ENCODE peak calls at places on chromosome 20, in four cellular contexts. N is HepG2, F is GM12878, O is SK-N-SH. Y is an unnamed sample.

GRCh38 chr20:45538209-45538798 is 978 bp downstream of the WFDC6 start:
- DNase-seq in O (no peak), F (no peak), N (no peak), Y (peak; percentile 12)

GRCh38 chr20:23356203-23356602 is 5.6 kb downstream of the NXT1 start:
- DNase-seq in N (no peak), F (no peak), O (no peak), Y (no peak)

GRCh38 chr20:13099676-13100075 is 90.9 kb downstream of the SPTLC3 start:
- DNase-seq in N (no peak), F (no peak), O (no peak), Y (no peak)

GRCh38 chr20:20014659-20015058 is 2.5 kb upstream of the NAA20 start:
- DNase-seq in F (no peak), N (no peak), O (no peak), Y (no peak)

GRCh38 chr20:62951143-62951895 is 1.2 kb upstream of the SLC17A9 start:
- DNase-seq in F (no peak), O (no peak), N (no peak), Y (no peak)

GRCh38 chr20:60512436-60512835 is 554.2 kb downstream of the CDH26 start:
- DNase-seq in N (peak; percentile 25), F (no peak), O (no peak), Y (no peak)

GRCh38 chr20:57361517-57361916 is 10.5 kb downstream of the RAE1 start:
- DNase-seq in N (no peak), O (no peak), F (no peak), Y (no peak)

GRCh38 chr20:5654557-5654956 is 95.6 kb upstream of the SHLD1 start:
- DNase-seq in O (no peak), F (no peak), N (peak; percentile 93), Y (no peak)

GRCh38 chr20:52998268-52998667 is 26.1 kb downstream of the TSHZ2 start:
- DNase-seq in N (no peak), F (no peak), O (no peak), Y (no peak)

GRCh38 chr20:31684153-31685003 is 38.3 kb downstream of the BCL2L1 start:
- DNase-seq in O (no peak), N (no peak), F (no peak), Y (no peak)

GRCh38 chr20:64154590-64155257 is 9.5 kb upstream of the MYT1 start:
- DNase-seq in F (no peak), N (no peak), O (no peak), Y (no peak)

GRCh38 chr20:25364180-25364788 is 26.4 kb downstream of the ABHD12 start:
- DNase-seq in O (no peak), N (no peak), F (no peak), Y (no peak)

GRCh38 chr20:2801459-2801728 is 967 bp upstream of the CPXM1 start:
- DNase-seq in N (no peak), O (no peak), F (no peak), Y (no peak)

GRCh38 chr20:21395666-21396044 is 1.7 kb downstream of the NKX2-4 start:
- DNase-seq in O (no peak), N (no peak), F (no peak), Y (no peak)

DNA sequence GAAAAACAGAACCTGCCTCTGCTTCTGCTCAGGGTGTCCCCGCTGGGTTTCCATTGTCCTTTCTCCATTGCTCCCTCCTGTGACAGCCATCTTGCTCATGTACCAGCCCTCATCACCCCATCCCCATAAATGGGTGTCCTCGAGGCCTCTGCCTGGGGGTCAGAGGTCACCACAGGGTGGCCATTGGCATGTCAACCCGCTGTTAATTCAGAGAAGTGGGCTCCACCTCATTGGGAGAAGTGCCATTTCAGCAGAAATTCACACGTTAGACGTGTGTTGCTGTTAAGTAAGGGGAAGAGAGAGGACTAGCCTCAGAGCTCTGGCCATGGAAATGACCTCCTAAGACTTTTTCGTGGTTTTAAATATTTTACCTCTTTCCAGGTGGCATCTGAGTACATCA is 71.9 kb downstream of the PTPN1 start:
- DNase-seq in F (no peak), O (no peak), N (no peak), Y (no peak)
- TF ChIP-seq FOXM1 in F (no peak), O (no peak), N (no peak), Y (no peak)

GRCh38 chr20:50980071-50980681 is 21.6 kb downstream of the MOCS3 start:
- DNase-seq in N (peak; percentile 64), F (no peak), O (no peak), Y (no peak)
- TF ChIP-seq ZBTB33 in N (no peak), F (no peak), O (peak; percentile 65), Y (no peak)

DNA sequence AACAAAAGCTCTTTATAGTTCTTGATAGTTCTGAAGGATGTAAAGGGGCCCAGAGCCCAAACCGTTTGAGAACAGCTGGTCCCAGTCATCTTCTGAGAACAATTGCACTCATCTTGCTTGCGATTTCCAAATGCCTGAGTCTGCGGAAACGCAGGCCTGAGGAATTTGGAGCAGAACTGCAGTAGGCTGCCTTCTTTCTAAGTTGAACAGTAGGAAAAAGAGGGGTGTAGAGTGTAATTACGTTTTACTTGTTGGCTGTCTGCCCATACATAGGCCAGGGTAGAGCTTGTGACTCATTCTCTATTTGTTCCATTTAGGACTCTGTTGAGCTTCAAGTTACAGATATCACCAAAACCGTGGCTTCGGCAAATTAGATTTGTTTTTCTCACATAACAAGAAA is 42.0 kb upstream of the KIF16B start:
- DNase-seq in F (no peak), O (peak; percentile 27), N (no peak), Y (peak; percentile 2)
- TF ChIP-seq RFX5 in F (no peak), O (no peak), N (no peak), Y (no peak)

DNA sequence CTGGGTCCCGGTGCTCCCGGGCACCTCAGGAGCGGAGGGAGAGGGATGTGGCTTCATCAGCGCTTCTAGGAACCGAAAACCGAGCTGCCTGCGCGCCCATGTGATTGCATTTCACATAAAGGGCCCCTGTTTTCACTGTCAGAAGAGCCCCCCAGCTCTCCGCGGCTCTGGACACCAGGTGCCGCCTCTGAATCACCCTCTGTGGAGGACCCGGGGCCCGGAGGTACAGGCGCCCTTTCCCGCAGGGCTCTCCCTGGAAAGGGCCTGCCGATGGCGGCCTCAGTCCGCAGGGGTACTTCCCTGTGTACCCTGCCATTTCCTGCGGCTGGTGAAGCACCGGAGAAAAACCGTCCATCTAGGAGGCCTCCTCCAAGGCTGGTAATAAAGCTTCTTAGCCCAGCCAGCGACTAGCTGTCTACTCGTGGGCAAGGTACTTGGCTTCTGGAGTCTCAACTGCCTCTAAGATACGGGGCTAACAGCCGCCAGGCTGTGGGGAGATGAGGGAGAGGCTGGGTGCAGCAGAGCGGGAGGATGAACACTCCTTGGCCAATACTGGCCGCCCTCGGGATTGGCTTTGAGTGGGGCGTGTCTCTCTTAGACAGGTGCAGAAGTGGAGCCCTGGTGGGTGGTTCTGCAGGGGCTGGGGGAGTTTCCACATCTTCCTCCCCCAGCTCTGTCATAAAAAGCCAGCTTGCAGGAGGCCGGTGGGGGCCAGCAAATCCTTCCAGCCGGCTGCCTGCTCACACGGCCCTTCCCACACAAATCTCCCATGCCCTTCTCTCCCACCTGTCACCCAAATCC is 1.6 kb downstream of the PPP1R16B start:
- DNase-seq in N (no peak), F (no peak), O (peak; percentile 43), Y (no peak)
- TF ChIP-seq FOXM1 in N (no peak), F (no peak), O (no peak), Y (no peak)

GRCh38 chr20:1672728-1673127 is 15.1 kb upstream of the SIRPG start:
- DNase-seq in N (no peak), O (no peak), F (no peak), Y (no peak)

GRCh38 chr20:1669304-1669703 is 11.7 kb upstream of the SIRPG start:
- DNase-seq in O (no peak), N (no peak), F (no peak), Y (no peak)

GRCh38 chr20:1673424-1673823 is 15.8 kb upstream of the SIRPG start:
- DNase-seq in N (no peak), F (no peak), O (no peak), Y (no peak)

GRCh38 chr20:1674361-1674760 is 16.8 kb upstream of the SIRPG start:
- DNase-seq in F (no peak), O (no peak), N (no peak), Y (no peak)

GRCh38 chr20:1671891-1672669 is 14.5 kb upstream of the SIRPG start:
- DNase-seq in N (no peak), F (no peak), O (no peak), Y (no peak)
- TF ChIP-seq ZBTB33 in N (no peak), F (no peak), O (no peak), Y (no peak)

DNA sequence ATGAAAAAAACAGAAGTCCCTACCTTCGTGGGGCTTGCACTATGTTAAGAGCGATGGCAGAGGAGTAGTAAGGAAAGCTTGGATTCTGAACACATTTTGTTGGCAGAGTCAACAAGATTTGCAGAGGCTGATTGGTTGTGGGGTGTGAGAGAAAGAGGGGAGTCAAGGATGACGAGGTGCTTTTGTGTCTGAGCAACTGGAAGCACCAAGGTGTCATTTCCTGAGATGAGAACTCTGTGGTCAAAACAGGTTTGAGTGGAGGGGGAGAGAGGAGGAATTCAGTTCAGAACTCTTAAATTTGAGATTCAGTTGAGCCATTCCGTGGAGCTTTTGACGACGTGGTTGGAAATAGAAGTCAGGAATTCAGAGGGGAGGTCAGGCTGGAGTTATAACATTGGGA is 3.5 kb downstream of the OCSTAMP start:
- DNase-seq in N (no peak), F (no peak), O (no peak), Y (no peak)
- TF ChIP-seq RFX5 in N (no peak), F (no peak), O (no peak), Y (no peak)

GRCh38 chr20:415820-416322 is 7.8 kb downstream of the RBCK1 start:
- DNase-seq in N (no peak), F (no peak), O (no peak), Y (peak; percentile 80)
- TF ChIP-seq FOXM1 in N (no peak), F (no peak), O (no peak), Y (no peak)

GRCh38 chr20:9161308-9161707 is 92.4 kb downstream of the PLCB4 start:
- DNase-seq in F (no peak), N (no peak), O (no peak), Y (no peak)
- TF ChIP-seq ZBTB33 in F (no peak), N (no peak), O (no peak), Y (no peak)

GRCh38 chr20:4546786-4547185 is 174.9 kb upstream of the PRND start:
- DNase-seq in F (no peak), N (no peak), O (no peak), Y (no peak)
- TF ChIP-seq RFX5 in F (no peak), N (no peak), O (no peak), Y (no peak)

GRCh38 chr20:41336711-41337492 is 3.7 kb upstream of the LPIN3 start:
- DNase-seq in O (no peak), N (no peak), F (no peak), Y (no peak)
- TF ChIP-seq FOXM1 in O (no peak), N (no peak), F (no peak), Y (no peak)